ENCODE peak calls at places on chromosomes 6 and 20, in six cellular contexts. W is hepatocyte, D is HCT116, H is OCI-LY7, X is MM.1S, B is GM23338. C is an unnamed sample. For H3K4me1, the result is how much of the 10 kb centered on the place peaks cover.

GRCh38 chr6:39266782-39267355 is 37.6 kb upstream of the KCNK5 start:
- DNase-seq in B (no peak), D (no peak), W (no peak), X (no peak), H (no peak), C (no peak)

GRCh38 chr20:33442136-33443005 is 1.2 kb downstream of the SNTA1 start:
- DNase-seq in B (no peak), X (no peak), H (peak), W (no peak), D (no peak), C (no peak)

GRCh38 chr6:87277123-87277522 is 45.3 kb upstream of the SMIM8 start:
- DNase-seq in B (no peak), W (no peak), D (no peak), X (no peak), H (peak), C (peak)

GRCh38 chr20:10219452-10219791 is 792 bp downstream of the SNAP25 start:
- DNase-seq in H (peak), B (peak), X (peak), D (no peak), W (peak), C (peak)

GRCh38 chr6:4316867-4317400 is 181.6 kb upstream of the ECI2 start:
- DNase-seq in W (peak), H (no peak), B (no peak), D (no peak), X (no peak), C (peak)

GRCh38 chr20:23049201-23049932 is at the start of gene THBD:
- DNase-seq in B (peak), H (no peak), W (peak), D (no peak), X (no peak), C (peak)

GRCh38 chr6:5172057-5172683 is 87.0 kb downstream of the PPP1R3G start:
- DNase-seq in X (no peak), B (peak), H (no peak), D (no peak), W (no peak), C (no peak)

GRCh38 chr6:11163932-11164331 is 52.4 kb upstream of the ERVFRD-1 start:
- DNase-seq in D (no peak), B (no peak), X (no peak), W (no peak), H (no peak), C (no peak)

GRCh38 chr6:6915813-6916547 is 191.8 kb upstream of the RREB1 start:
- DNase-seq in D (no peak), H (no peak), B (no peak), X (no peak), W (peak), C (peak)

GRCh38 chr6:73515204-73516101 is 5.4 kb downstream of the EEF1A1 start:
- DNase-seq in H (peak), D (no peak), W (peak), X (peak), B (peak), C (peak)

GRCh38 chr6:25166955-25167753 is 112.0 kb upstream of the CARMIL1 start:
- DNase-seq in D (no peak), B (no peak), W (no peak), X (peak), H (no peak), C (no peak)

GRCh38 chr6:167919349-167919748 is 78.1 kb upstream of the KIF25 start:
- DNase-seq in H (no peak), D (no peak), X (no peak), B (no peak), W (no peak), C (no peak)

GRCh38 chr6:113843500-113844068 is 13.6 kb upstream of the MARCKS start:
- DNase-seq in X (no peak), H (no peak), B (no peak), W (no peak), D (no peak), C (no peak)

GRCh38 chr6:48109902-48110301 is 1.1 kb downstream of the PTCHD4 start:
- DNase-seq in W (no peak), H (no peak), X (no peak), D (no peak), B (no peak), C (peak)

GRCh38 chr6:48111143-48111506 is at the start of gene PTCHD4:
- DNase-seq in B (peak), D (peak), W (no peak), H (no peak), X (no peak), C (peak)

GRCh38 chr6:48111575-48111974 is 578 bp upstream of the PTCHD4 start:
- DNase-seq in H (no peak), W (no peak), X (no peak), B (peak), D (no peak), C (no peak)

GRCh38 chr6:48110436-48111142 is 408 bp downstream of the PTCHD4 start:
- DNase-seq in B (no peak), H (no peak), D (no peak), X (no peak), W (no peak), C (no peak)

GRCh38 chr6:48113130-48113529 is 2.1 kb upstream of the PTCHD4 start:
- DNase-seq in W (no peak), B (no peak), X (no peak), D (no peak), H (no peak), C (no peak)
- H3K4me3 ChIP-seq in W (no peak), B (no peak), X (no peak), D (no peak), H (no peak), C (no peak)

GRCh38 chr6:111788779-111789276 is 84.4 kb downstream of the FYN start:
- DNase-seq in W (no peak), X (no peak), H (no peak), D (no peak), B (no peak), C (no peak)

GRCh38 chr6:111782887-111783286 is 90.4 kb downstream of the FYN start:
- DNase-seq in D (no peak), B (no peak), H (no peak), W (no peak), X (no peak), C (no peak)

GRCh38 chr6:111781055-111781708 is 92.1 kb downstream of the FYN start:
- DNase-seq in D (no peak), H (no peak), X (no peak), W (peak), B (no peak), C (peak)

GRCh38 chr6:111782161-111782809 is 91.0 kb downstream of the FYN start:
- DNase-seq in H (no peak), X (no peak), D (no peak), W (peak), B (no peak), C (no peak)

DNA sequence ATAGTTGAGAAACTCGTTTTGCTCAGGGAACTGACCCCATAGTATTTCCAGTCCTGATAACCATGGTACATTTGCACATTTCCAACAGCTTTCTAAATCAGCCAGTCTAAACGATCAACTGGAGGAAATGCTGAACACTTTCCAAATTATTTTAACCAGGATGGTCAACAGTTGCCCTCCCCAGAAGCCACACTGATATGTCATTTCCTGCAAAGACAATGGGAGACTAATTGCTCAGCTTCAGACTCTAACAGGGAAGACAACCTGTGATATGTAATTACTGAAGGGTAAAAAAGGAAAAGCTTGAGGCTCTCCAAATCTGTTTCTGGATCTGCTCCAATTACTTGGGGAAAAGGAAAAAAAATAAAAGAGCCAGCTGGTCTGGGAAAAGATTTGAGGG is 88.8 kb downstream of the FYN start:
- DNase-seq in X (no peak), B (no peak), W (no peak), H (no peak), D (no peak), C (no peak)
- H3K4me1 ChIP-seq in X (under half), B (under half), W (under half), H (under half), D (under half), C (under half)

DNA sequence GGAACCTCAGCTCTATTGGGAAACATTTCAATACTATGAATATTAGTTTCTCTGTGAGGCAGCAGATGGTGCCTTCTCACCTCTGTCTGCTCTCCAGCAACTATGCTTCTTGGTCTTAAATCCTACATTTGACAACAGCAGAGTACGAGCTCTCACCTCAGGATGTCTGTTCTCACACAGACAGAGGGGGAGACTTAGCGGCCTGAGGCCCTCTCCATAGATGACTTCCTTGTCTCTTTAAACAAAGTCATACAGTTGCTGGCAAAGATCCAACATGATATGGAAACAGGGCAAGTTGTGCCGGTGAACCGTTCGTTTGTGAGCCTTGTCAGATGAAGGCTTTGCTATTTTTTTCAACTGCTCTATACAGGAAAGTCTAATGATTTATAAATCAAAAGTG is 43.7 kb upstream of the GABRR1 start:
- DNase-seq in W (peak), D (no peak), H (peak), B (no peak), X (no peak), C (peak)
- TF ChIP-seq EZH2phosphoT487 in W (no peak), D (no peak), H (no peak), B (no peak), X (no peak), C (no peak)

GRCh38 chr6:123094768-123095167 is 98.7 kb downstream of the CLVS2 start:
- DNase-seq in W (no peak), H (no peak), B (no peak), D (no peak), X (no peak), C (no peak)

GRCh38 chr6:123091091-123091895 is 95.3 kb downstream of the CLVS2 start:
- DNase-seq in B (no peak), W (peak), D (no peak), X (no peak), H (no peak), C (no peak)

GRCh38 chr6:123085403-123085802 is 89.4 kb downstream of the CLVS2 start:
- DNase-seq in H (no peak), W (no peak), D (no peak), X (no peak), B (no peak), C (no peak)

GRCh38 chr6:123091896-123092271 is 95.8 kb downstream of the CLVS2 start:
- DNase-seq in D (no peak), W (no peak), B (no peak), X (no peak), H (no peak), C (no peak)

DNA sequence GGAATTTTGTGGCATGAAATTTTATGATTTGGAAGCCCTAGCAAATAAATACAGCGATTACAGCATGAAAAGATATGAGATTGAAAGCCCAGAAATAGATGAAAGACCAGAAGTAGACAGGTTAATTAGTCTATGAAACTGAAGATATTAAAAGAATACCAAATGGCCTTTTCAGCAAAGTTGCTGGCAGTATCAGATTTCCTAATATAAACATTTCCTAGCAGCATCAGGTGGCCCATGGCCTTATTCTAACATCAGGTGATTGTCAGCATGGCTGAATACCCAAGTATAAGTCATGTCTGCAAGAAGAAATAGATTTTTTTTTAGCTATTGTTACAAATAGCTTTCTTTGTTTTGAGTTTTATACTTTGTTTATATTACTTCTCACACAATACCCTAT is 93.2 kb downstream of the CLVS2 start:
- DNase-seq in W (no peak), D (no peak), H (no peak), X (peak), B (no peak), C (no peak)
- H3K4me3 ChIP-seq in W (no peak), D (no peak), H (no peak), X (no peak), B (no peak), C (no peak)

GRCh38 chr6:151043944-151044343 is 178.4 kb downstream of the MTHFD1L start:
- DNase-seq in H (no peak), X (no peak), W (no peak), B (no peak), D (no peak), C (no peak)
- H3K4me1 ChIP-seq in H (under half), X (under half), W (under half), B (under half), D (half or more), C (under half)

DNA sequence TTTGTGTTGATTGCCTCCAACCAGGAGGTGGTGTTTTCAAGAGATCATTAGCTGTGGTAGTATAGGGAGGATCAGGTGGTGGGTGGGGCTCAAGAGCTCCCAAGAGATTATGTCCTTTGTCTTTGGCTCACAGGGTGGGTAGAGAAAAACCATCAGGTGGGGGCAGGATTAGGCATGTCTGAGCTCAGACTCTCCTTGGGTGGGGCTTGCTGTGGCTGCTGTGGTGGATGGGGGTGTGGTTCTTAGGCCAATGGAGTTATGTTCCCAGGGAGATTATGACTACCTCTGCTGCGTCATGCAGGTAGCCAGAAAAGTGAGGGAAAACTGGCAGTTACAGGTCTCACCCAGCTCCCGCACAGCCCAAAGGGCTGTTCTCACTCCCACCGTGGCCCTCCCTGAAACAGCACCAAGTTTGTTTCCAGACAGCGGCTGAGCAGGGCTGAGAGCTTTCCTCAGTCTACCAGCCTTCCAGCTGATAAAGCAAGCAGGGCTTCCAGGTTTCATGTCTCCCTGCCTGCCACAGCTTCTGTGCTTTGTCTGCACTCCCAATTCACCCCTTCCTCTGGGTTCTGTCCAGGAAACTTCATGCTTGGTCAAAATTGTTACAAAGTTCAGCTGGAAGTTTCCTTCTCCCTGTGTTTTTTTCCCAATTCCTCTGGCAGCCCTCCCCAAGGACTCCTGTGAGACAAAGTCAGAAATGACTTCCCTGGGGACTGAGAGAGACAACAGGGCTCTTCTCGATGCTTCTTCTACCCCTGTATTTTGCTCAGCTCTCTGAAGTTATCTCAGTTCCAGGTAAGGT is 481.1 kb upstream of the MAN1A1 start:
- DNase-seq in W (no peak), B (no peak), H (no peak), X (no peak), D (no peak), C (no peak)
- TF ChIP-seq EZH2phosphoT487 in W (no peak), B (no peak), H (no peak), X (no peak), D (no peak), C (no peak)

GRCh38 chr20:3927486-3928291 is 38.5 kb downstream of the PANK2 start:
- DNase-seq in X (no peak), B (peak), W (peak), H (peak), D (no peak), C (peak)
- H3K4me3 ChIP-seq in X (no peak), B (no peak), W (no peak), H (no peak), D (no peak), C (no peak)

DNA sequence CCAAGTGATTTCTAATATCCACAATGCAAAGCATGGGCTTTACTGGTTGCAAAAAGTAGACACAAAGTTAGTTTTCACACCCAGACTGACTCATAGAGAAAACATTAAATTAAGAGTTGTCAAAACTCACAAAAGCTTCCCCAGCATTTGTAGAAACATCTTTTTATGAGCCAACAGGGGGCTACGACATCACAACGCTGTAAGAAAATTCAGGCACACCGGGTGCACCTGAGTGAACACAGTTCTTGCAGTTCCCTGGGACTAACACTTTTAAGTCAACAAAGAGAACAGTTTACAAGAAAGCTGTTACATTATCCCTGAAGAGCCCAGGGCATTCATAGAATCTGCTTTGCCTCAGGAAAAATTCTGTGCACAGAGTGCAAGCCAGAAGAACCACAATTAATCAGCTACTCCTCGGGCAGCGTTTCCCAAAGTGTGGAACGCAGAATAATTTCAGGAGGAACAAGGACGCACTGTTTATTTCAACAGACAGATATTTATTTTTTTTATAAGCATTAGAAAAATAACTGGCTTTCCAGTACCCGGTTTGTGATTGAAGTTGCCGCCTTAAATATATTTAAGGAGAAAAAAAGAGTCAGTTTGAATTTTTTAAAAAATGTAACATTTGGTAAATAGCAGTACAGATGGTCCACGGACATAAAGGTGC is 1.2 kb downstream of the NCOA5 start:
- DNase-seq in D (no peak), X (peak), B (peak), W (peak), H (peak), C (peak)
- H3K4me1 ChIP-seq in D (under half), X (under half), B (under half), W (under half), H (under half), C (under half)

DNA sequence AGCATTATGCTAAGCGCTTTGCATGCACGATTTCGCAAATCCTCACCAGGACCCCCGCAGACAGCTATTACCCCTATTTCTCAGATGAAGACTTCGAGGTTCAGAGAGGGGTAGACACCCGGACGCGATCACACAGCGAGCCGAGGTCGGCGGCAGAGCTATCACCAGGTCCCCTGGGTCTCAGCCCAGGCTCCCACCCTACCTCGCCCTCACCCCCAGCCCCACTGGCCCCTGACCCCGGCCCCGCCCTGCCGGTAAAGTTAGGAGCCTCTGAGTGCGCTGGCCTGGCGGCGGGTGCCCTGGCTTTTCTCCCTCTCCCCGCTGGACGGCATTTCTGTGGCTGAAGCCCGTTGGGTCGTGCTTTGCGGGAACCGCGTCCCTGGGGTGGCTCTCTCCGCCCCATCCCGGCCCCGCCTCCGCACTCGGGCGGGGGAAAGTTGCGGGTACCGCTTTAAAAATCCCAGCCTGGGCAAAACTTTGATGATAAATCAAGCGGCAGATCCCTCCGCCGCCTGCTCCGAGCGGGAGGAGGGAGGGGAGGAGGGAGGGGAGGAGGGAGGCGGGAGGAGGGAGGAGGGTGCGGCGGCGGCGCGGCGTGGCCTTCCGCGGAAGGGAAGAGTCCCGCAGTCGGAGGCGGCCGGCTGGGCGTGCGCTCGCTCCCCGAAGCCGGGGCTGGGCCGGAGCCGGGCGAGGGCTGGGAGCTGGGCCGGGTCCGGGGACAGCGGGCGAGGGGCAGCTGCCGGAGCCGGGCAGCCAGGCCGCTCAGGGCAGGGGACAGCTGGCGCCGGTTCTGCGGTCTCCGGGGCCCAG is at the start of gene VSTM2L:
- DNase-seq in W (peak), X (no peak), D (no peak), B (peak), H (no peak), C (peak)
- TF ChIP-seq EZH2phosphoT487 in W (no peak), X (no peak), D (no peak), B (no peak), H (no peak), C (no peak)

C was measured in GM23248.